ENCODE peak calls at places on chromosomes 13 and 19, in four cellular contexts. P, S, K and D are unnamed samples.

GRCh38 chr19:48638831-48639381 is 1.7 kb upstream of the DBP start:
- DNase-seq in P (peak; percentile 86), S (no peak), K (no peak), D (peak; percentile 90)

GRCh38 chr19:7527516-7528191 is 5.2 kb downstream of the MCOLN1 start:
- DNase-seq in P (no peak), S (no peak), K (no peak), D (no peak)

GRCh38 chr19:16435999-16436650 is 35.6 kb downstream of the EPS15L1 start:
- DNase-seq in P (no peak), S (no peak), K (no peak), D (no peak)

GRCh38 chr19:43779820-43780219 is 953 bp downstream of the KCNN4 start:
- DNase-seq in P (no peak), S (no peak), K (no peak), D (no peak)

GRCh38 chr19:55083004-55083850 is 7.6 kb downstream of the EPS8L1 start:
- DNase-seq in P (peak; percentile 74), S (no peak), K (peak; percentile 45), D (peak; percentile 77)

GRCh38 chr19:37809366-37809765 is 30.0 kb upstream of the ZNF573 start:
- DNase-seq in P (no peak), S (no peak), K (no peak), D (no peak)

GRCh38 chr19:42295831-42296525 is 6.0 kb upstream of the PRR19 start:
- DNase-seq in P (peak; percentile 100), S (peak; percentile 41), K (peak; percentile 83), D (peak; percentile 91)

GRCh38 chr13:46666727-46667456 is 113.9 kb downstream of the LRCH1 start:
- DNase-seq in P (peak; percentile 65), S (no peak), K (peak; percentile 91), D (peak; percentile 81)

GRCh38 chr19:7582446-7582845 is 13.2 kb upstream of the CAMSAP3 start:
- DNase-seq in P (no peak), S (no peak), K (no peak), D (no peak)

GRCh38 chr19:18629166-18630088 is 7.4 kb upstream of the KLHL26 start:
- DNase-seq in P (no peak), S (no peak), K (no peak), D (no peak)

GRCh38 chr19:32363632-32364031 is 18.2 kb downstream of the ZNF507 start:
- DNase-seq in P (no peak), S (no peak), K (no peak), D (no peak)

GRCh38 chr13:90675129-90675528 is 672.4 kb upstream of the MIR17HG start:
- DNase-seq in P (no peak), S (no peak), K (no peak), D (no peak)

GRCh38 chr13:80084086-80084676 is 256.7 kb downstream of the SPRY2 start:
- DNase-seq in P (no peak), S (peak; percentile 93), K (peak; percentile 88), D (no peak)

GRCh38 chr13:31749929-31750328 is 10.6 kb downstream of the RXFP2 start:
- DNase-seq in P (no peak), S (peak; percentile 94), K (no peak), D (no peak)

GRCh38 chr13:99362362-99362761 is 55.2 kb upstream of the GPR183 start:
- DNase-seq in P (no peak), S (no peak), K (no peak), D (no peak)

GRCh38 chr19:29552454-29553280 is 26.9 kb downstream of the VSTM2B start:
- DNase-seq in P (peak; percentile 24), S (no peak), K (no peak), D (peak; percentile 15)

DNA sequence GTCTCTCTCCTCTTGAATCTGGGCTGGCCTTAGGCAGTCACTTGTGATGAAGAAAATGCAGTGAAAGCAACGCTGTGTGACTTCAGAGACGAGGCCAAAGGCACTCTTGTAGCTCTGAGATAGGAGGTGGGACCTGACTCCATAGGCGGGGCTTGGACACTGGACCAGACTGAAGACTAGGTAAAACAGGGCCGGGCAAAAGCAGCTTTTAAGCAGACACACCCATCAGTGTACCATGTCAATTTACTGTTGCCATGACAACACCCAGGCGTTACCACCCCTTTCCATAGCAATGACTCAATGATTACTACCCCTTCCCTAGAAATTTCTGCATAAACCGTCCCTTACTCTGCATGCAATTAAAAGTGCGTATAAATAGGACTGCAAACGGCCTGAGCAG is 6.6 kb upstream of the EID2 start:
- DNase-seq in P (no peak), S (no peak), K (peak; percentile 54), D (peak; percentile 34)
- H3K56ac ChIP-seq in P (no peak overlapping the region), S (no peak overlapping the region), K (no peak overlapping the region), D (no peak overlapping the region)

GRCh38 chr13:27327633-27328032 is 57.0 kb downstream of the RASL11A start:
- DNase-seq in P (no peak), S (no peak), K (no peak), D (no peak)
- H3K56ac ChIP-seq in P (no peak overlapping the region), S (no peak overlapping the region), K (no peak overlapping the region), D (no peak overlapping the region)

DNA sequence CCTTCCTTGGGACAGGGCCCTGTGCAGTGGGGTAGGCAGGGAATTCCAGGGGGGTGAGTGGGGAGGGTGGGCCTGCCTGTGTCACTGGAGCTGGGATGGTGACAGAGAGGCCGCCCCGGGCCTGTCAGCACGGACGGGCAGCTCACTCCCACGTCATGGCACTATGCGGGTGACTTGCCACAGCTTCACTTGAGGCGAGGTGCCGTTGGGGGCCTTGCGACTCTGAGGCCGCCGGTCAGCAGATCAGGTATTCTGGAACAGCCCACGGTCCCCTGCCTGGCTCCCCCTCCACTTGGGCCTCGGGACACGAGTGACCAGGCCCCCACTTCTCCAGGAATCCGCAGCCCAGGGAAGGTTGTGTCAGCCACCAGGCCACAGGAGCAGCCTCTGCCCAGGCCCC is 2.9 kb upstream of the MIDN start:
- DNase-seq in P (no peak), S (no peak), K (no peak), D (no peak)
- H3K56ac ChIP-seq in P (no peak overlapping the region), S (no peak overlapping the region), K (peak overlapping the region; percentile 25), D (no peak overlapping the region)

DNA sequence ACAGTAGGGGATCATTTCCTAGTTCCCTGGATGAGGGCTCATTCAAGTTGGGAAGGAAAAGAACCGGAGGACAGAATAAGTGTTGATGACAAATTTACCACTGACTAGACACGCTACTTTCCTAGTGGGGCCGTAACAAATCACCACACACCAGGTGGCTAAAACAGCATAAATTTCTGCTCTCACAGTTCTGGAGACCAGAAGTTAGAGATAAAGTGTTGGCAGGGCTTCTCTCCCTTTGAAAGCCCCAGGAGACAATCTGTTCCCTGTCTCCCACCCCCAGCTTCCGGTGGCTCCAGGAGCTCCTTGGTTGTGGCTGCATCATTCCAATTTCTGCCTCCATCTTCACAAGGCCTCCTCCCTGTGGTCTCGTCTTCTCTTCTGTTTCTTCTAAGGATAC is 65.4 kb upstream of the ARGLU1 start:
- DNase-seq in P (no peak), S (no peak), K (no peak), D (no peak)
- H3K56ac ChIP-seq in P (no peak overlapping the region), S (no peak overlapping the region), K (no peak overlapping the region), D (no peak overlapping the region)

GRCh38 chr19:33412617-33413425 is 39.3 kb downstream of the CEBPG start:
- DNase-seq in P (no peak), S (no peak), K (no peak), D (no peak)

GRCh38 chr19:33413426-33413725 is 39.9 kb downstream of the CEBPG start:
- DNase-seq in P (no peak), S (no peak), K (no peak), D (no peak)

GRCh38 chr19:33413868-33414666 is 40.6 kb downstream of the CEBPG start:
- DNase-seq in P (no peak), S (no peak), K (no peak), D (no peak)

GRCh38 chr19:33416307-33417215 is 43.1 kb downstream of the CEBPG start:
- DNase-seq in P (peak; percentile 91), S (peak; percentile 68), K (peak; percentile 81), D (peak; percentile 85)

DNA sequence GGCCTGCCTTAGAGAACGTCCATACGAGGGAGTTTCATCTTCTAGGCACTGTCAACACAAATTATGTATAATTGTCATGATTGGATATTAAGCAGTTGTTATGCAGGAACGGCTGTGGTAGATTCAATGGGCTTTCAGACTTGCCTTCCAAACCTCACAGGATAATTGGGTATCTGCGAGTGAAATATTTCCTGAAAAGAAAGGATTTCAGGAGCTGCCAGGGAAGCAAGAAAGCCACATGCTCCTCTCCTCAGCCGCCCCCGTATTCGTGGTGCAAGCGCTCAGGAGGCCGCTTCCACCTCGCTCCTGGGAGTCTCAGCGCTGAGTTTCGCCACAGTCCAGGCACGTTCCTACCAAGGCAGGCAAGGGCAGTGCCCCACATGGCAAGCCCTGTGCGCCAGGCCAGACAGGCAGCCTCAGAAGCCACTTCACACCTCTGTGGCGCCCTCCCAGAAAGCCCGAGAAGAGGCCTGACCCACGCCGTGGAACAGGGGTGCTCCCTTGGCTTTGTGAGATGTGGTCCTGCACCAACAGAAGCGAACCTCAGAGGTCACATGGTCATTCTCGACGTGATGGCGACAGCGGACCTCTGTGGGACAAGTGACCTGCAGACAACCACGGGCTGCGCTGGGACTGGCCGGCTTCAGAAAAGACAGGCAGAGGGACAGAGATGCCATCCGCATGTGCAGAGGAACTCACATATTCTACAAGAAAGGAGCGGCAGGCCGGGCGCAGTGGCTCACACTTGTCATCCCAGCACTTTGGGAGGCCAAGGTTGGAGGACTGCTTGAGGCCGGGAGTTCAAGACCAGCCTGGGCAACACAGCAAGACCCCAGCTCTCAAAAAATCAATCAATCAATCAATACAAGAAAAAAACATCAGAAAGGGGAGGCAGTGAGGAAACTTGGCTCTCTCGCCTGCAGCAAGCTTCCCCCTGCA is 41.4 kb downstream of the CEBPG start:
- DNase-seq in P (no peak), S (no peak), K (no peak), D (no peak)
- H3K56ac ChIP-seq in P (no peak overlapping the region), S (no peak overlapping the region), K (no peak overlapping the region), D (no peak overlapping the region)

GRCh38 chr13:83453300-83453699 is 429.0 kb downstream of the SLITRK1 start:
- DNase-seq in P (no peak), S (no peak), K (no peak), D (no peak)
- H3K56ac ChIP-seq in P (no peak overlapping the region), S (no peak overlapping the region), K (no peak overlapping the region), D (no peak overlapping the region)